ENCODE peak calls at places on chromosome 14, in five cellular contexts. D is NCI-H446 treated with DMSO at 0.1 percent for 48 hours; P is WTC11; Z is natural killer cell treated with Interleukin-12 subunit alpha and Interleukin-12 subunit beta and Interleukin-15 and Interleukin-18, amount 100 ng/mL, for 72 hours; R is GM06990. Y is an unnamed sample.

GRCh38 chr14:75249251-75249957 is 29.2 kb upstream of the FOS start:
- DNase-seq in Z (peak; percentile 87), D (no peak), P (no peak), R (peak; percentile 80), Y (no peak)

GRCh38 chr14:69107407-69108003 is 45.4 kb downstream of the DCAF5 start:
- DNase-seq in D (peak; percentile 25), R (no peak), P (peak; percentile 18), Z (no peak), Y (peak; percentile 58)

GRCh38 chr14:61514006-61514830 is 181.1 kb upstream of the HIF1A start:
- DNase-seq in P (no peak), Z (no peak), D (no peak), R (no peak), Y (no peak)

GRCh38 chr14:90464481-90464880 is 67.7 kb downstream of the CALM1 start:
- DNase-seq in P (no peak), Z (no peak), D (no peak), R (no peak), Y (no peak)

GRCh38 chr14:51544901-51545300 is 106.8 kb upstream of the FRMD6 start:
- DNase-seq in R (no peak), Z (no peak), P (no peak), D (no peak), Y (no peak)

GRCh38 chr14:68757618-68758081 is 35.2 kb downstream of the ZFP36L1 start:
- DNase-seq in R (no peak), D (no peak), Z (no peak), P (no peak), Y (no peak)

GRCh38 chr14:104376202-104377140 is 203.1 kb upstream of the C14orf180 start:
- DNase-seq in Z (no peak), P (no peak), D (no peak), R (no peak), Y (no peak)

GRCh38 chr14:55126932-55127490 is 2.0 kb upstream of the LGALS3 start:
- DNase-seq in P (no peak), D (no peak), Z (no peak), R (no peak), Y (no peak)

GRCh38 chr14:80629606-80630005 is 311.9 kb downstream of the CEP128 start:
- DNase-seq in R (no peak), D (no peak), P (no peak), Z (no peak), Y (no peak)

GRCh38 chr14:85516239-85517112 is 13.5 kb upstream of the FLRT2 start:
- DNase-seq in D (no peak), Z (no peak), P (no peak), R (no peak), Y (peak; percentile 94)

GRCh38 chr14:95304342-95304741 is 15.4 kb downstream of the CLMN start:
- DNase-seq in Z (no peak), D (no peak), R (no peak), P (no peak), Y (no peak)

GRCh38 chr14:92949496-92950192 is 26.7 kb downstream of the CHGA start:
- DNase-seq in D (no peak), P (no peak), Z (no peak), R (no peak), Y (no peak)

GRCh38 chr14:20676072-20676471 is 8.3 kb upstream of the RNASE4 start:
- DNase-seq in D (no peak), P (no peak), Z (no peak), R (no peak), Y (no peak)

GRCh38 chr14:93543766-93544165 is 113.0 kb downstream of the UNC79 start:
- DNase-seq in P (no peak), R (no peak), D (peak; percentile 31), Z (no peak), Y (peak; percentile 16)

GRCh38 chr14:37202265-37202664 is 4.5 kb downstream of the MIPOL1 start:
- DNase-seq in R (no peak), Z (no peak), P (no peak), D (no peak), Y (peak; percentile 53)

GRCh38 chr14:99231850-99232401 is 40.1 kb downstream of the BCL11B start:
- DNase-seq in R (no peak), D (no peak), P (peak; percentile 80), Z (no peak), Y (no peak)